ENCODE peak calls at places on chromosome 17, in six cellular contexts. One of them, this sample, is unnamed.

GRCh38 chr17:66897141-66897540 is 62.2 kb downstream of the CACNG5 start:
- DNase-seq in fibroblast of the conjunctiva: no peak
- DNase-seq in AG04450: no peak
- DNase-seq in NAMALWA: no peak
- DNase-seq in NCI-H526: no peak
- DNase-seq in adrenal gland: no peak
- DNase-seq in this sample: no peak

GRCh38 chr17:43006639-43007551 is at the start of gene IFI35:
- DNase-seq in AG04450: peak
- DNase-seq in fibroblast of the conjunctiva: peak
- DNase-seq in adrenal gland: peak
- DNase-seq in NAMALWA: peak
- DNase-seq in NCI-H526: no peak
- DNase-seq in this sample: peak

GRCh38 chr17:71948703-71949422 is 172.0 kb upstream of the SOX9 start:
- DNase-seq in AG04450: no peak
- DNase-seq in fibroblast of the conjunctiva: no peak
- DNase-seq in NAMALWA: no peak
- DNase-seq in adrenal gland: no peak
- DNase-seq in NCI-H526: no peak
- DNase-seq in this sample: no peak

GRCh38 chr17:67021196-67021595 is 23.2 kb upstream of the CACNG1 start:
- DNase-seq in AG04450: no peak
- DNase-seq in NAMALWA: no peak
- DNase-seq in NCI-H526: no peak
- DNase-seq in fibroblast of the conjunctiva: no peak
- DNase-seq in adrenal gland: no peak
- DNase-seq in this sample: no peak

GRCh38 chr17:67605259-67605912 is 112.3 kb upstream of the NOL11 start:
- DNase-seq in AG04450: no peak
- DNase-seq in fibroblast of the conjunctiva: no peak
- DNase-seq in NCI-H526: no peak
- DNase-seq in adrenal gland: peak
- DNase-seq in NAMALWA: no peak
- DNase-seq in this sample: no peak

GRCh38 chr17:2395258-2396170 is 5.3 kb downstream of the MNT start:
- DNase-seq in NCI-H526: no peak
- DNase-seq in NAMALWA: no peak
- DNase-seq in AG04450: no peak
- DNase-seq in fibroblast of the conjunctiva: no peak
- DNase-seq in adrenal gland: peak
- DNase-seq in this sample: no peak

GRCh38 chr17:49425004-49425286 is 10.3 kb upstream of the PHB1 start:
- DNase-seq in AG04450: no peak
- DNase-seq in fibroblast of the conjunctiva: no peak
- DNase-seq in adrenal gland: no peak
- DNase-seq in NCI-H526: no peak
- DNase-seq in NAMALWA: no peak
- DNase-seq in this sample: no peak

GRCh38 chr17:64024781-64025731 is 4.6 kb upstream of the ICAM2 start:
- DNase-seq in adrenal gland: peak
- DNase-seq in AG04450: no peak
- DNase-seq in fibroblast of the conjunctiva: no peak
- DNase-seq in NCI-H526: no peak
- DNase-seq in NAMALWA: no peak
- DNase-seq in this sample: no peak

GRCh38 chr17:54455251-54455868 is 445.3 kb upstream of the TOM1L1 start:
- DNase-seq in fibroblast of the conjunctiva: no peak
- DNase-seq in adrenal gland: no peak
- DNase-seq in AG04450: no peak
- DNase-seq in NAMALWA: no peak
- DNase-seq in NCI-H526: no peak
- DNase-seq in this sample: no peak

GRCh38 chr17:8681175-8681949 is 50.8 kb upstream of the MYH10 start:
- DNase-seq in fibroblast of the conjunctiva: peak
- DNase-seq in NAMALWA: no peak
- DNase-seq in adrenal gland: no peak
- DNase-seq in NCI-H526: no peak
- DNase-seq in AG04450: no peak
- DNase-seq in this sample: peak

GRCh38 chr17:78588258-78589030 is 11.2 kb upstream of the DNAH17 start:
- DNase-seq in NAMALWA: no peak
- DNase-seq in AG04450: no peak
- DNase-seq in adrenal gland: no peak
- DNase-seq in NCI-H526: no peak
- DNase-seq in fibroblast of the conjunctiva: no peak
- DNase-seq in this sample: no peak

GRCh38 chr17:69761767-69762321 is 313.2 kb upstream of the KCNJ16 start:
- DNase-seq in NAMALWA: no peak
- DNase-seq in fibroblast of the conjunctiva: peak
- DNase-seq in NCI-H526: no peak
- DNase-seq in adrenal gland: no peak
- DNase-seq in AG04450: peak
- DNase-seq in this sample: peak

GRCh38 chr17:79612468-79613194 is 1.8 kb upstream of the RBFOX3 start:
- DNase-seq in AG04450: no peak
- DNase-seq in NCI-H526: peak
- DNase-seq in fibroblast of the conjunctiva: peak
- DNase-seq in adrenal gland: peak
- DNase-seq in NAMALWA: peak
- DNase-seq in this sample: no peak

GRCh38 chr17:81066072-81066471 is 31.1 kb downstream of the BAIAP2 start:
- DNase-seq in NAMALWA: no peak
- DNase-seq in adrenal gland: no peak
- DNase-seq in NCI-H526: no peak
- DNase-seq in AG04450: no peak
- DNase-seq in fibroblast of the conjunctiva: no peak
- DNase-seq in this sample: no peak

GRCh38 chr17:77471984-77472836 is 331.4 kb downstream of the SEC14L1 start:
- DNase-seq in fibroblast of the conjunctiva: peak
- DNase-seq in adrenal gland: peak
- DNase-seq in NCI-H526: no peak
- DNase-seq in AG04450: no peak
- DNase-seq in NAMALWA: peak
- DNase-seq in this sample: peak

GRCh38 chr17:40218006-40218739 is 931 bp upstream of the WIPF2 start:
- DNase-seq in adrenal gland: no peak
- DNase-seq in fibroblast of the conjunctiva: no peak
- DNase-seq in NAMALWA: peak
- DNase-seq in NCI-H526: no peak
- DNase-seq in AG04450: no peak
- DNase-seq in this sample: no peak

GRCh38 chr17:68319420-68320162 is 28.3 kb downstream of the ARSG start:
- DNase-seq in adrenal gland: no peak
- DNase-seq in NCI-H526: no peak
- DNase-seq in fibroblast of the conjunctiva: no peak
- DNase-seq in NAMALWA: no peak
- DNase-seq in AG04450: no peak
- DNase-seq in this sample: no peak

GRCh38 chr17:57086069-57086930 is 1.3 kb downstream of the AKAP1 start:
- DNase-seq in fibroblast of the conjunctiva: no peak
- DNase-seq in NCI-H526: peak
- DNase-seq in adrenal gland: peak
- DNase-seq in AG04450: no peak
- DNase-seq in NAMALWA: peak
- DNase-seq in this sample: no peak

GRCh38 chr17:65055708-65056638 is 567 bp downstream of the GNA13 start:
- DNase-seq in fibroblast of the conjunctiva: no peak
- DNase-seq in adrenal gland: peak
- DNase-seq in NAMALWA: peak
- DNase-seq in AG04450: no peak
- DNase-seq in NCI-H526: peak
- DNase-seq in this sample: no peak

GRCh38 chr17:60421273-60422161 is 772 bp upstream of the CHCT1 start:
- DNase-seq in NAMALWA: peak
- DNase-seq in NCI-H526: peak
- DNase-seq in AG04450: no peak
- DNase-seq in fibroblast of the conjunctiva: no peak
- DNase-seq in adrenal gland: peak
- DNase-seq in this sample: no peak

GRCh38 chr17:17819561-17819995 is 17.2 kb downstream of the SREBF1 start:
- DNase-seq in AG04450: peak
- DNase-seq in fibroblast of the conjunctiva: peak
- DNase-seq in NCI-H526: no peak
- DNase-seq in adrenal gland: peak
- DNase-seq in NAMALWA: no peak
- DNase-seq in this sample: peak

GRCh38 chr17:70621593-70621992 is 452.3 kb downstream of the KCNJ2 start:
- DNase-seq in NAMALWA: no peak
- DNase-seq in adrenal gland: no peak
- DNase-seq in NCI-H526: no peak
- DNase-seq in fibroblast of the conjunctiva: no peak
- DNase-seq in AG04450: no peak
- DNase-seq in this sample: no peak

GRCh38 chr17:49341356-49341755 is 20.7 kb downstream of the ZNF652 start:
- DNase-seq in fibroblast of the conjunctiva: no peak
- DNase-seq in adrenal gland: peak
- DNase-seq in NCI-H526: no peak
- DNase-seq in AG04450: no peak
- DNase-seq in NAMALWA: no peak
- DNase-seq in this sample: no peak

GRCh38 chr17:32992360-32993033 is 850 bp downstream of the SPACA3 start:
- DNase-seq in adrenal gland: no peak
- DNase-seq in fibroblast of the conjunctiva: no peak
- DNase-seq in NCI-H526: no peak
- DNase-seq in NAMALWA: no peak
- DNase-seq in AG04450: no peak
- DNase-seq in this sample: no peak

This sample was measured in AG09319.